ENCODE peak calls at places on chromosomes 13 and 19, in eight cellular contexts. One of them, this sample, is unnamed.
A peak's percentile ranks its signal among the peaks of the same experiment; 100 is the strongest.

GRCh38 chr13:34515201-34515600 is 426.9 kb upstream of the NBEA start:
- DNase-seq in HL-60: no peak
- DNase-seq in AG04449: no peak
- DNase-seq in CD4-positive, alpha-beta T cell: no peak
- DNase-seq in AG10803: peak; percentile 4
- DNase-seq in progenitor cell of endocrine pancreas: no peak
- DNase-seq in cardiac fibroblast: no peak
- DNase-seq in CD8-positive, alpha-beta T cell: no peak
- DNase-seq in this sample: no peak

GRCh38 chr13:73449258-73449657 is 390.5 kb downstream of the KLF5 start:
- DNase-seq in HL-60: no peak
- DNase-seq in progenitor cell of endocrine pancreas: no peak
- DNase-seq in cardiac fibroblast: no peak
- DNase-seq in CD8-positive, alpha-beta T cell: no peak
- DNase-seq in AG04449: no peak
- DNase-seq in CD4-positive, alpha-beta T cell: no peak
- DNase-seq in AG10803: no peak
- DNase-seq in this sample: peak; percentile 9

GRCh38 chr13:66532146-66532545 is 698.0 kb downstream of the PCDH9 start:
- DNase-seq in CD8-positive, alpha-beta T cell: no peak
- DNase-seq in progenitor cell of endocrine pancreas: no peak
- DNase-seq in AG04449: no peak
- DNase-seq in CD4-positive, alpha-beta T cell: no peak
- DNase-seq in cardiac fibroblast: peak; percentile 32
- DNase-seq in AG10803: peak; percentile 40
- DNase-seq in HL-60: no peak
- DNase-seq in this sample: peak; percentile 48

GRCh38 chr13:97435794-97436193 is 1.8 kb downstream of the RAP2A start:
- DNase-seq in HL-60: no peak
- DNase-seq in AG10803: no peak
- DNase-seq in AG04449: no peak
- DNase-seq in CD8-positive, alpha-beta T cell: no peak
- DNase-seq in CD4-positive, alpha-beta T cell: no peak
- DNase-seq in cardiac fibroblast: no peak
- DNase-seq in progenitor cell of endocrine pancreas: no peak
- DNase-seq in this sample: peak; percentile 10

GRCh38 chr13:42820450-42820849 is 39.1 kb downstream of the FAM216B start:
- DNase-seq in CD4-positive, alpha-beta T cell: no peak
- DNase-seq in progenitor cell of endocrine pancreas: no peak
- DNase-seq in AG10803: no peak
- DNase-seq in cardiac fibroblast: peak; percentile 69
- DNase-seq in HL-60: no peak
- DNase-seq in CD8-positive, alpha-beta T cell: no peak
- DNase-seq in AG04449: no peak
- DNase-seq in this sample: no peak

GRCh38 chr13:25046274-25046984 is 49.5 kb upstream of the PABPC3 start:
- DNase-seq in AG04449: no peak
- DNase-seq in cardiac fibroblast: no peak
- DNase-seq in CD4-positive, alpha-beta T cell: no peak
- DNase-seq in AG10803: no peak
- DNase-seq in CD8-positive, alpha-beta T cell: no peak
- DNase-seq in progenitor cell of endocrine pancreas: no peak
- DNase-seq in HL-60: no peak
- DNase-seq in this sample: no peak

GRCh38 chr19:9289231-9289884 is 20.3 kb downstream of the ZNF699 start:
- DNase-seq in AG10803: no peak
- DNase-seq in CD8-positive, alpha-beta T cell: no peak
- DNase-seq in cardiac fibroblast: no peak
- DNase-seq in progenitor cell of endocrine pancreas: no peak
- DNase-seq in CD4-positive, alpha-beta T cell: no peak
- DNase-seq in AG04449: no peak
- DNase-seq in HL-60: no peak
- DNase-seq in this sample: no peak

GRCh38 chr13:86976521-86977324 is 694.4 kb upstream of the SLITRK5 start:
- DNase-seq in AG04449: no peak
- DNase-seq in CD4-positive, alpha-beta T cell: no peak
- DNase-seq in cardiac fibroblast: no peak
- DNase-seq in progenitor cell of endocrine pancreas: no peak
- DNase-seq in HL-60: no peak
- DNase-seq in AG10803: no peak
- DNase-seq in CD8-positive, alpha-beta T cell: no peak
- DNase-seq in this sample: no peak

GRCh38 chr13:48527955-48528354 is 4.9 kb downstream of the RCBTB2 start:
- DNase-seq in CD4-positive, alpha-beta T cell: no peak
- DNase-seq in cardiac fibroblast: no peak
- DNase-seq in progenitor cell of endocrine pancreas: no peak
- DNase-seq in AG10803: no peak
- DNase-seq in HL-60: no peak
- DNase-seq in AG04449: no peak
- DNase-seq in CD8-positive, alpha-beta T cell: no peak
- DNase-seq in this sample: no peak

GRCh38 chr19:11378319-11379189 is 4.1 kb downstream of the SWSAP1 start:
- DNase-seq in CD8-positive, alpha-beta T cell: no peak
- DNase-seq in cardiac fibroblast: peak; percentile 48
- DNase-seq in CD4-positive, alpha-beta T cell: no peak
- DNase-seq in HL-60: peak; percentile 42
- DNase-seq in AG04449: peak; percentile 36
- DNase-seq in AG10803: peak; percentile 66
- DNase-seq in progenitor cell of endocrine pancreas: peak; percentile 63
- DNase-seq in this sample: peak; percentile 81

DNA sequence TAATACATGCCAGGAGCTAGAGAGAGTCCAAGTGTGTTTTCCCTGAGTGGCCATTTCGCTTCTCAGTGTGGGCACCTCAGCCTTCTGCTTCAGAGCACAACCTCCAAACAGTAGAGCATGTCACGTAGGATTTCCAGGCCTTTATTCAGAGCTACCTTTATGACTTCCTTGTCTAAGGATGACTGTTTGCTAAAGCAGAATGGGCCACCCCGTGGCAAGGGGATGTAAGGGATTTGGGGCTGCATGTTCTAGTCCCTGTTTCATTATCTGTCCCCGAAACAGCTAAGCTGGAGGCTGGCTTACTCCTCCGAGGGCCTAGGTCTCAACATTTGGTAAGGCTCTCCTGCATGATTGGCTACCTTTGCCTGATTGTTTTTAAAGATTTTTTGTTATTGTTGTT is 6.0 kb downstream of the RNASEH2B start:
- DNase-seq in HL-60: peak; percentile 89
- DNase-seq in CD8-positive, alpha-beta T cell: no peak
- DNase-seq in cardiac fibroblast: no peak
- DNase-seq in progenitor cell of endocrine pancreas: no peak
- DNase-seq in CD4-positive, alpha-beta T cell: peak; percentile 21
- DNase-seq in AG10803: no peak
- DNase-seq in AG04449: no peak
- DNase-seq in this sample: no peak
- TF ChIP-seq CTCF in HL-60: no peak
- TF ChIP-seq CTCF in CD8-positive, alpha-beta T cell: no peak
- TF ChIP-seq CTCF in cardiac fibroblast: no peak
- TF ChIP-seq CTCF in progenitor cell of endocrine pancreas: no peak
- TF ChIP-seq CTCF in CD4-positive, alpha-beta T cell: peak; percentile 14
- TF ChIP-seq CTCF in AG10803: no peak
- TF ChIP-seq CTCF in AG04449: no peak
- TF ChIP-seq CTCF in this sample: peak; percentile 15

GRCh38 chr13:41505209-41505835 is 48.0 kb downstream of the RGCC start:
- DNase-seq in AG10803: peak; percentile 95
- DNase-seq in HL-60: no peak
- DNase-seq in cardiac fibroblast: peak; percentile 83
- DNase-seq in AG04449: peak; percentile 84
- DNase-seq in CD4-positive, alpha-beta T cell: no peak
- DNase-seq in CD8-positive, alpha-beta T cell: no peak
- DNase-seq in progenitor cell of endocrine pancreas: no peak
- DNase-seq in this sample: peak; percentile 96
- TF ChIP-seq CTCF in AG10803: no peak
- TF ChIP-seq CTCF in HL-60: no peak
- TF ChIP-seq CTCF in cardiac fibroblast: no peak
- TF ChIP-seq CTCF in AG04449: no peak
- TF ChIP-seq CTCF in CD4-positive, alpha-beta T cell: no peak
- TF ChIP-seq CTCF in CD8-positive, alpha-beta T cell: no peak
- TF ChIP-seq CTCF in progenitor cell of endocrine pancreas: no peak
- TF ChIP-seq CTCF in this sample: no peak

GRCh38 chr13:29707876-29708543 is 112.5 kb upstream of the SLC7A1 start:
- DNase-seq in progenitor cell of endocrine pancreas: no peak
- DNase-seq in HL-60: peak; percentile 80
- DNase-seq in CD4-positive, alpha-beta T cell: peak; percentile 10
- DNase-seq in AG10803: peak; percentile 62
- DNase-seq in cardiac fibroblast: peak; percentile 51
- DNase-seq in AG04449: no peak
- DNase-seq in CD8-positive, alpha-beta T cell: peak; percentile 4
- DNase-seq in this sample: peak; percentile 54
- TF ChIP-seq CTCF in progenitor cell of endocrine pancreas: peak; percentile 49
- TF ChIP-seq CTCF in HL-60: peak; percentile 86
- TF ChIP-seq CTCF in CD4-positive, alpha-beta T cell: no peak
- TF ChIP-seq CTCF in AG10803: peak; percentile 82
- TF ChIP-seq CTCF in cardiac fibroblast: peak; percentile 81
- TF ChIP-seq CTCF in AG04449: peak; percentile 76
- TF ChIP-seq CTCF in CD8-positive, alpha-beta T cell: peak; percentile 12
- TF ChIP-seq CTCF in this sample: peak; percentile 89

GRCh38 chr19:309206-309565 is 18.0 kb upstream of the PLPP2 start:
- DNase-seq in CD8-positive, alpha-beta T cell: no peak
- DNase-seq in progenitor cell of endocrine pancreas: no peak
- DNase-seq in HL-60: no peak
- DNase-seq in cardiac fibroblast: no peak
- DNase-seq in CD4-positive, alpha-beta T cell: no peak
- DNase-seq in AG04449: no peak
- DNase-seq in AG10803: no peak
- DNase-seq in this sample: no peak

GRCh38 chr19:308471-309205 is 17.4 kb upstream of the PLPP2 start:
- DNase-seq in HL-60: no peak
- DNase-seq in AG04449: no peak
- DNase-seq in progenitor cell of endocrine pancreas: no peak
- DNase-seq in CD8-positive, alpha-beta T cell: no peak
- DNase-seq in CD4-positive, alpha-beta T cell: no peak
- DNase-seq in AG10803: no peak
- DNase-seq in cardiac fibroblast: no peak
- DNase-seq in this sample: no peak

GRCh38 chr19:311813-312261 is 20.6 kb upstream of the PLPP2 start:
- DNase-seq in HL-60: no peak
- DNase-seq in progenitor cell of endocrine pancreas: no peak
- DNase-seq in cardiac fibroblast: no peak
- DNase-seq in CD4-positive, alpha-beta T cell: no peak
- DNase-seq in AG10803: no peak
- DNase-seq in CD8-positive, alpha-beta T cell: no peak
- DNase-seq in AG04449: no peak
- DNase-seq in this sample: no peak

GRCh38 chr19:310781-311496 is 19.7 kb upstream of the PLPP2 start:
- DNase-seq in cardiac fibroblast: no peak
- DNase-seq in CD4-positive, alpha-beta T cell: no peak
- DNase-seq in progenitor cell of endocrine pancreas: no peak
- DNase-seq in HL-60: no peak
- DNase-seq in AG04449: no peak
- DNase-seq in CD8-positive, alpha-beta T cell: no peak
- DNase-seq in AG10803: no peak
- DNase-seq in this sample: no peak

DNA sequence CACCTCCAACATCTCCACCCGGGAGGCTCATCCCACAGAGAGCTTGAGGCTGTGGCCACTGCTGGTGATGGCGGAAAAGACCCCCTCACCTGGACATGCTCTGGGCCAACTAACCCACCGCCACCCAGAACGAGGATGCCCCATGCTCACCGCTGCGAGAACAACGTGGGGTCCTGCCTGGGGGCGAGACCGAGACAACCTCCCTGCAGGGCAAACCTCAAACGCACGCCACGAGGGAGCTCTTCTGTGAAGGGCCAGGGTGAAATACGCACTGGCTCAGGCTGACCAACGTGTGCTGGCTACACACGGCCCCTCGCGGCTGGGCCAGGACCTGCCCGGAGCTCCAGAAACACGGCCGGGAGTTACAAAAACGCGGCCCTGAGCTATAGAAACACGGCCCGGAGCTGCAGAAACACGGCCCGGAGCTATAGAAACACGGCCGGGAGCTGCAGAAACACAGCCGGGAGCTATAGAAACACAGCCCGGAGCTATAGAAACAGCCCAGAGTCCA is 19.0 kb upstream of the PLPP2 start:
- DNase-seq in AG10803: no peak
- DNase-seq in CD4-positive, alpha-beta T cell: no peak
- DNase-seq in CD8-positive, alpha-beta T cell: no peak
- DNase-seq in AG04449: no peak
- DNase-seq in progenitor cell of endocrine pancreas: no peak
- DNase-seq in HL-60: no peak
- DNase-seq in cardiac fibroblast: peak; percentile 34
- DNase-seq in this sample: no peak
- TF ChIP-seq CTCF in AG10803: no peak
- TF ChIP-seq CTCF in CD4-positive, alpha-beta T cell: no peak
- TF ChIP-seq CTCF in CD8-positive, alpha-beta T cell: no peak
- TF ChIP-seq CTCF in AG04449: peak; percentile 11
- TF ChIP-seq CTCF in progenitor cell of endocrine pancreas: no peak
- TF ChIP-seq CTCF in HL-60: no peak
- TF ChIP-seq CTCF in cardiac fibroblast: no peak
- TF ChIP-seq CTCF in this sample: no peak

GRCh38 chr19:16613841-16614240 is 14.2 kb downstream of the MED26 start:
- DNase-seq in AG04449: no peak
- DNase-seq in CD8-positive, alpha-beta T cell: no peak
- DNase-seq in CD4-positive, alpha-beta T cell: no peak
- DNase-seq in cardiac fibroblast: no peak
- DNase-seq in AG10803: no peak
- DNase-seq in progenitor cell of endocrine pancreas: no peak
- DNase-seq in HL-60: no peak
- DNase-seq in this sample: no peak

GRCh38 chr19:16609511-16609910 is 18.5 kb downstream of the MED26 start:
- DNase-seq in HL-60: no peak
- DNase-seq in cardiac fibroblast: no peak
- DNase-seq in progenitor cell of endocrine pancreas: no peak
- DNase-seq in CD8-positive, alpha-beta T cell: no peak
- DNase-seq in AG10803: no peak
- DNase-seq in CD4-positive, alpha-beta T cell: no peak
- DNase-seq in AG04449: no peak
- DNase-seq in this sample: no peak

GRCh38 chr19:16612631-16613030 is 15.4 kb downstream of the MED26 start:
- DNase-seq in AG04449: no peak
- DNase-seq in cardiac fibroblast: peak; percentile 54
- DNase-seq in AG10803: peak; percentile 35
- DNase-seq in progenitor cell of endocrine pancreas: no peak
- DNase-seq in HL-60: peak; percentile 33
- DNase-seq in CD8-positive, alpha-beta T cell: no peak
- DNase-seq in CD4-positive, alpha-beta T cell: no peak
- DNase-seq in this sample: no peak

GRCh38 chr19:16608290-16608704 is 19.7 kb downstream of the MED26 start:
- DNase-seq in progenitor cell of endocrine pancreas: no peak
- DNase-seq in CD8-positive, alpha-beta T cell: no peak
- DNase-seq in HL-60: peak; percentile 65
- DNase-seq in cardiac fibroblast: peak; percentile 82
- DNase-seq in CD4-positive, alpha-beta T cell: no peak
- DNase-seq in AG04449: peak; percentile 57
- DNase-seq in AG10803: peak; percentile 94
- DNase-seq in this sample: peak; percentile 85

DNA sequence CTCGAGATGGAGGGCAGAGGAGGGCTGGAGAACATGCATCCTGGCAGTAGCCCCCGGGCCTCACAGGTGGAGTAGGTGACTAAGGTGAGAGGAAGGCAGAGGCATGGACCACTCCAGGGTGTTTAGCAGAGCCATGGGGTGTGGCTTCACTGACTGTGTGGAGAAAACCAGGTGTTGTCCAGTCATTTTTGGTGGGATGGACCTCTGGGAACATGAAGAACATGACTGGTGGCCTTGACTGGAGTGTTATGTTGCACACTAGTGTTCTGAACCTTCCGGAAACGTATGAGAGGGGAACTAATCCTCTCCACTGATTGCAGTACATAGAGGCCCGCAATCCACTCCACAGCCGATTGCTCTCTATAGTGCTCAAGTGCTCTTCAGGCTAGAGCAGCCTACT is 16.9 kb downstream of the MED26 start:
- DNase-seq in AG04449: no peak
- DNase-seq in HL-60: no peak
- DNase-seq in cardiac fibroblast: no peak
- DNase-seq in CD8-positive, alpha-beta T cell: no peak
- DNase-seq in CD4-positive, alpha-beta T cell: no peak
- DNase-seq in AG10803: no peak
- DNase-seq in progenitor cell of endocrine pancreas: no peak
- DNase-seq in this sample: no peak
- TF ChIP-seq CTCF in AG04449: no peak
- TF ChIP-seq CTCF in HL-60: no peak
- TF ChIP-seq CTCF in cardiac fibroblast: no peak
- TF ChIP-seq CTCF in CD8-positive, alpha-beta T cell: no peak
- TF ChIP-seq CTCF in CD4-positive, alpha-beta T cell: no peak
- TF ChIP-seq CTCF in AG10803: no peak
- TF ChIP-seq CTCF in progenitor cell of endocrine pancreas: no peak
- TF ChIP-seq CTCF in this sample: no peak